ENCODE peak calls at places on chromosomes 16 and 17, in seven cellular contexts. F is CD4-positive, alpha-beta T cell; J is fibroblast of villous mesenchyme; K is NB4; B is A549; T is esophagus squamous epithelium; H is DND-41. Q is an unnamed sample.

GRCh38 chr17:42282478-42283080 is 5.7 kb upstream of the STAT5A start:
- DNase-seq in F (no peak), J (no peak), K (no peak), B (no peak), T (no peak), H (no peak), Q (no peak)

GRCh38 chr16:12661656-12662172 is 142.0 kb downstream of the CPPED1 start:
- DNase-seq in F (no peak), J (peak), K (peak), B (no peak), T (no peak), H (peak), Q (no peak)

GRCh38 chr17:40980594-40980993 is 3.5 kb downstream of the KRT40 start:
- DNase-seq in F (no peak), J (peak), K (no peak), B (no peak), T (no peak), H (no peak), Q (no peak)

GRCh38 chr17:19897108-19897854 is 29.5 kb upstream of the ULK2 start:
- DNase-seq in F (no peak), J (peak), K (no peak), B (no peak), T (no peak), H (no peak), Q (no peak)

GRCh38 chr16:68756250-68757051 is 19.4 kb downstream of the CDH1 start:
- DNase-seq in F (no peak), J (peak), K (peak), B (no peak), T (no peak), H (no peak), Q (no peak)

GRCh38 chr17:38444151-38444550 is 15.9 kb downstream of the ARHGAP23 start:
- DNase-seq in F (peak), J (peak), K (peak), B (peak), T (no peak), H (peak), Q (no peak)

GRCh38 chr16:67539271-67539670 is 10.6 kb downstream of the RIPOR1 start:
- DNase-seq in F (no peak), J (no peak), K (no peak), B (no peak), T (no peak), H (no peak), Q (no peak)

GRCh38 chr17:28030386-28030785 is 12.1 kb upstream of the NLK start:
- DNase-seq in F (no peak), J (no peak), K (no peak), B (no peak), T (no peak), H (no peak), Q (no peak)

GRCh38 chr17:78780335-78780734 is 1.7 kb downstream of the CYTH1 start:
- DNase-seq in F (no peak), J (no peak), K (no peak), B (no peak), T (no peak), H (no peak), Q (no peak)

GRCh38 chr17:77404812-77405581 is 264.2 kb downstream of the SEC14L1 start:
- DNase-seq in F (peak), J (no peak), K (peak), B (no peak), T (no peak), H (peak), Q (peak)

GRCh38 chr17:27513849-27514248 is 57.6 kb downstream of the KSR1 start:
- DNase-seq in F (no peak), J (no peak), K (no peak), B (no peak), T (no peak), H (no peak), Q (no peak)

GRCh38 chr17:27889711-27890251 is 3.4 kb downstream of the LYRM9 start:
- DNase-seq in F (no peak), J (no peak), K (no peak), B (no peak), T (no peak), H (no peak), Q (no peak)

GRCh38 chr17:36072431-36073121 is 8.5 kb downstream of the CCL18 start:
- DNase-seq in F (peak), J (peak), K (peak), B (peak), T (no peak), H (peak), Q (peak)

GRCh38 chr16:16025214-16025968 is 76.0 kb downstream of the ABCC1 start:
- DNase-seq in F (peak), J (peak), K (no peak), B (peak), T (no peak), H (no peak), Q (no peak)

GRCh38 chr17:81018044-81018802 is 16.7 kb upstream of the BAIAP2 start:
- DNase-seq in F (no peak), J (peak), K (peak), B (no peak), T (no peak), H (peak), Q (no peak)

GRCh38 chr16:3020604-3021448 is 658 bp downstream of the TNFRSF12A start:
- DNase-seq in F (peak), J (peak), K (peak), B (peak), T (no peak), H (no peak), Q (peak)

GRCh38 chr16:48067388-48067787 is 88.4 kb downstream of the ABCC12 start:
- DNase-seq in F (no peak), J (no peak), K (no peak), B (no peak), T (no peak), H (no peak), Q (no peak)

GRCh38 chr16:4664538-4665418 is 28.6 kb upstream of the NUDT16L1 start:
- DNase-seq in F (peak), J (peak), K (peak), B (no peak), T (no peak), H (peak), Q (peak)

GRCh38 chr17:57356722-57357391 is 100.5 kb downstream of the MSI2 start:
- DNase-seq in F (no peak), J (no peak), K (no peak), B (no peak), T (no peak), H (peak), Q (no peak)

GRCh38 chr16:48235556-48236136 is 8.5 kb upstream of the LONP2 start:
- DNase-seq in F (no peak), J (peak), K (no peak), B (no peak), T (no peak), H (no peak), Q (no peak)

GRCh38 chr17:34054495-34054894 is 200.6 kb upstream of the CCL2 start:
- DNase-seq in F (no peak), J (no peak), K (no peak), B (no peak), T (no peak), H (no peak), Q (no peak)

GRCh38 chr16:54361813-54362212 is 75.2 kb upstream of the IRX3 start:
- DNase-seq in F (no peak), J (no peak), K (peak), B (peak), T (no peak), H (no peak), Q (no peak)
- TF ChIP-seq CTCF in F (no peak), J (peak), K (no peak), B (no peak), T (no peak), H (no peak), Q (no peak)

GRCh38 chr17:72126575-72127486 is 6.0 kb downstream of the SOX9 start:
- DNase-seq in F (no peak), J (peak), K (no peak), B (peak), T (no peak), H (no peak), Q (no peak)
- TF ChIP-seq CTCF in F (no peak), J (no peak), K (no peak), B (no peak), T (no peak), H (no peak), Q (no peak)

GRCh38 chr17:7897773-7898172 is 9.2 kb downstream of the CHD3 start:
- DNase-seq in F (no peak), J (peak), K (peak), B (peak), T (no peak), H (no peak), Q (no peak)
- TF ChIP-seq CTCF in F (peak), J (peak), K (no peak), B (peak), T (peak), H (peak), Q (no peak)

GRCh38 chr16:1945559-1946391 is 2.8 kb upstream of the MSRB1 start:
- DNase-seq in F (no peak), J (no peak), K (no peak), B (no peak), T (no peak), H (no peak), Q (no peak)

GRCh38 chr16:1949507-1949906 is 5.0 kb downstream of the RPL3L start:
- DNase-seq in F (no peak), J (no peak), K (no peak), B (no peak), T (no peak), H (no peak), Q (no peak)

GRCh38 chr16:1947369-1947670 is 4.3 kb upstream of the MSRB1 start:
- DNase-seq in F (no peak), J (no peak), K (no peak), B (no peak), T (no peak), H (no peak), Q (no peak)

GRCh38 chr16:1944612-1945199 is 1.7 kb upstream of the MSRB1 start:
- DNase-seq in F (no peak), J (no peak), K (no peak), B (no peak), T (no peak), H (no peak), Q (no peak)

DNA sequence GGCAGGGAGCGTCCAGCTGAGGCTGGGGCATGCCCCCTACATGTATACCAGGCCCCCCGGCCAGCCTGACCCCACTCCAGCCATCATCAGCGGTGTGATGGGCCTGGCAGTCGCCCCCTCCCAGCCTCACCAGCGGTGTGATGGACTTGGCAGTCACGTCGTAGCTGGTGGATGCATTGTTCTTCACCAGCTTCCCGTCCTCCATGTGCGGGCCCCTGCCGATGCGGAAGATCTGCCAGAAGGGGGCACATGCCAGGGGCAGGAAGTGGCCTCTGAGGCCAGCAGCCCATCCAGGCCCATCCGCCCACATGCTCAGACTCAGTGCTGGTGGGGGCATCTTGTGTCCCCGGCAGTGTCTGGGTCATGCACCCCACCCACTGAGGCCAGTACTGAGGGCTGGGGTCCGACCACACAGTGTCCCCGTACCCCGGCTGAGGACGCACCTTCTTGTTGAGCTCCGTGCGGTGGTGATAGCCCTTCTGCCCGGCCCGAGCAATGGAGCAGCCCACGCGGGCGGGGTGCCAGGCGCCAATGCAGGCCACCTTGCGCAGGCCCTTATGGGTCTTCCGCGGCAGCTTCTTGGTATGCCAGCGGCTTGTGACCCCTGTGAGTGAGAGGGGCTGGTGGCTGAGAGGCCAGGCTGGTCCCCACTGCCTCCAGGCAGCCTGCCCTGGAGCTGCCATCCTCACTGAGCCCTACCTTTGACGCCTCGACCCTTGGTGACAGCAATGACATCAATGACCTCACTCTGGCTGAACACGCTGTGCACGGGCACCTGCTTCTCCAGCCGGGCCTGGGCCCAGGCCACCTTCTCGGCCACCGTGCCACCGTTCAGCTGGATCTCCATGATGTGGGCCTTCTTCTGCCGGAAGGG is 3.7 kb upstream of the MSRB1 start:
- DNase-seq in F (no peak), J (no peak), K (no peak), B (no peak), T (no peak), H (no peak), Q (no peak)
- TF ChIP-seq CTCF in F (no peak), J (no peak), K (no peak), B (no peak), T (no peak), H (no peak), Q (no peak)

GRCh38 chr17:44967026-44967906 is 837 bp downstream of the C1QL1 start:
- DNase-seq in F (no peak), J (no peak), K (no peak), B (no peak), T (no peak), H (no peak), Q (no peak)

GRCh38 chr17:44969144-44969780 is 1.2 kb upstream of the C1QL1 start:
- DNase-seq in F (no peak), J (no peak), K (no peak), B (no peak), T (no peak), H (no peak), Q (no peak)

GRCh38 chr17:44967907-44968224 is 237 bp downstream of the C1QL1 start:
- DNase-seq in F (no peak), J (no peak), K (no peak), B (no peak), T (no peak), H (no peak), Q (no peak)

GRCh38 chr17:44970136-44970737 is 2.1 kb upstream of the C1QL1 start:
- DNase-seq in F (no peak), J (peak), K (no peak), B (no peak), T (no peak), H (peak), Q (no peak)

DNA sequence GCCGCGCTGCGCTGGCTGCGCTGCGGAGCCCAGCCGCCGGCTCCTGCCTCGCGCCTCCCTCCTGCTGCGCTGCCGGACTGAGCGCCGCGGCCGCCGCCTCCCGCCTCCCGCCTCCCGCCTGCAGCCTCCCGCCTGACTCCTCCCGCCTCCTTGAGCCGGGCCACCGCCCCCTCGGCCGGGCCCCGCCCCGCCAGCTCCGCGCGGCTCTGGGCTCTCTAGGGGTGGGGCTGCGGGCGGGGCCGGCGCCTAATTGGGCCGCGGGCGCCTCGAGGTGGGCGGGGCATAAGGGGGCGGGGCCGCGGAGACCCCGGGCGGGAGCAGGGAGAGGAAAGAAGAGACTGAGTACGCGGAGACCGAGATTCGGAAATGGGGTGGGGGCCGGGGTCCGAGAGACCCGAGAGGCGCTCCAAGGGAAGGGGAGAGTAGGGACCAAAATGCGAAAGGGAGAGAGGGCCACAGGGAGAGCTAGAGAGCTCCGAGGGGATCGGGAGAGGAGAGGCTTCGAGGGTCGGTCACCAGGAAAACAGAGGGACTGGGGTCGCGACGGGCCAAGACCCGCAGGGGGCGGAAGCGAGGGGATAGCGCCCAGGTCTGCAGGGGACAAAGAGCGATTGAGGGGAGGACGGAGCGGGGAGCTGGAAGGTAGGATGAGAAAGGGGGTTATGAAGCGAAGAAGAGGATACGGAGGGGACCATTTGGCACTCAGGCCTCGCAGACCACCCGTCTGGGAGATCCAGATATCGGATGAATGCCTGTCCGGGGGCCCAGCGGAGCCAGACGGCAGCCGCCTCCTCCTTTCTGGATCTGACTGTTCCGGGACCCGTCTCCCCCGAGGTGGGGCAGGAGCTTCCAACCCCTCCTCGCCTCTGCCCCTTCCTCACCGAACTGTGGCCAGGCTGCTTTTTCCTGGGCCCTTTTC is at the start of gene C1QL1:
- DNase-seq in F (peak), J (peak), K (peak), B (peak), T (peak), H (peak), Q (peak)
- TF ChIP-seq CTCF in F (peak), J (no peak), K (no peak), B (no peak), T (no peak), H (peak), Q (no peak)

GRCh38 chr16:84982434-84982833 is 28.9 kb downstream of the ZDHHC7 start:
- DNase-seq in F (no peak), J (no peak), K (peak), B (no peak), T (no peak), H (no peak), Q (no peak)
- TF ChIP-seq CTCF in F (no peak), J (no peak), K (no peak), B (no peak), T (no peak), H (no peak), Q (no peak)